ENCODE peak calls at places on chromosomes 13 and 19, in five cellular contexts. D is H1, L is HepG2, R is NT2/D1, B is GM12878. C is an unnamed sample.

GRCh38 chr13:51619614-51620013 is 35.4 kb downstream of the WDFY2 start:
- DNase-seq in D (no peak), L (no peak), R (no peak), B (no peak), C (no peak)

GRCh38 chr13:30881931-30882899 is 23.9 kb upstream of the MEDAG start:
- DNase-seq in D (no peak), L (no peak), R (no peak), B (no peak), C (no peak)

GRCh38 chr19:18762125-18763023 is 28.7 kb downstream of the COMP start:
- DNase-seq in D (no peak), L (peak), R (no peak), B (no peak), C (no peak)

GRCh38 chr13:26541678-26542553 is 15.6 kb upstream of the WASF3 start:
- DNase-seq in D (no peak), L (no peak), R (no peak), B (no peak), C (no peak)

GRCh38 chr19:53977991-53978731 is 13.3 kb upstream of the CACNG6 start:
- DNase-seq in D (peak), L (no peak), R (peak), B (no peak), C (peak)

GRCh38 chr13:90414691-90415596 is 932.5 kb upstream of the MIR17HG start:
- DNase-seq in D (no peak), L (no peak), R (no peak), B (no peak), C (peak)

GRCh38 chr19:31974941-31975340 is 370.5 kb upstream of the ZNF507 start:
- DNase-seq in D (no peak), L (no peak), R (no peak), B (no peak), C (no peak)

GRCh38 chr13:21243045-21243842 is 66.8 kb downstream of the MRPL57 start:
- DNase-seq in D (no peak), L (no peak), R (no peak), B (no peak), C (no peak)

GRCh38 chr13:109868583-109869311 is 82.4 kb upstream of the IRS2 start:
- DNase-seq in D (no peak), L (no peak), R (no peak), B (no peak), C (no peak)

GRCh38 chr13:24459234-24459633 is 53.3 kb downstream of the PARP4 start:
- DNase-seq in D (no peak), L (no peak), R (no peak), B (peak), C (no peak)

GRCh38 chr13:80116107-80116506 is 224.8 kb downstream of the SPRY2 start:
- DNase-seq in D (no peak), L (no peak), R (no peak), B (no peak), C (no peak)

GRCh38 chr19:40716031-40716654 is 543 bp downstream of the COQ8B start:
- DNase-seq in D (no peak), L (no peak), R (no peak), B (peak), C (no peak)

GRCh38 chr19:3145909-3146676 is 10.3 kb downstream of the GNA15 start:
- DNase-seq in D (no peak), L (no peak), R (no peak), B (no peak), C (no peak)

GRCh38 chr19:3149089-3149488 is 13.3 kb downstream of the GNA15 start:
- DNase-seq in D (no peak), L (no peak), R (no peak), B (no peak), C (no peak)

GRCh38 chr19:3149526-3150505 is 14.0 kb downstream of the GNA15 start:
- DNase-seq in D (no peak), L (no peak), R (no peak), B (no peak), C (no peak)

GRCh38 chr19:3148503-3148902 is 12.7 kb downstream of the GNA15 start:
- DNase-seq in D (no peak), L (no peak), R (no peak), B (no peak), C (no peak)

DNA sequence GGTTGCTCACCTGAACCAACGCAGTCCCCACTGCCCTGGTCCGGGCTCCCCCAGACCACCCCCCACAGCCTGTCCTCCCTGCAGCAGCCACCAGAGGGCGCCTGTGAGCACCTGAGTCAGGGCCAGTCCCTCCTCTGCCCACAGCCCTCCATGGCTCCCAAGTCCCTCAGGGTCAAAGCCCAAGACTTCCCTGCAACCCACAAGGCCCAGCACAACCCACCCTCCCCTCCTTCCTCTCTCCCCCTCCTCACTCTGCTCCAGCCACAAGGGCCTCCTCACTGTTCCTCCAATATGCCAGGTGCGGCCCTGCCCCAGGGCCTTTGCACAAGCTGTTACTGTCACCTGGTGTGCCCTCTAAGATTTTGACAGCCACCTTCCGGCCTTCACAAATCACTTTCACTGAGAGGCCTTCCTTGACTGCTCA is 10.9 kb downstream of the GNA15 start:
- DNase-seq in D (no peak), L (peak), R (peak), B (no peak), C (peak)
- TF ChIP-seq SUZ12 in D (no peak), L (no peak), R (no peak), B (no peak), C (no peak)

GRCh38 chr13:94660695-94661324 is 51.5 kb downstream of the SOX21 start:
- DNase-seq in D (no peak), L (no peak), R (no peak), B (no peak), C (no peak)
- TF ChIP-seq SUZ12 in D (no peak), L (no peak), R (no peak), B (no peak), C (no peak)

DNA sequence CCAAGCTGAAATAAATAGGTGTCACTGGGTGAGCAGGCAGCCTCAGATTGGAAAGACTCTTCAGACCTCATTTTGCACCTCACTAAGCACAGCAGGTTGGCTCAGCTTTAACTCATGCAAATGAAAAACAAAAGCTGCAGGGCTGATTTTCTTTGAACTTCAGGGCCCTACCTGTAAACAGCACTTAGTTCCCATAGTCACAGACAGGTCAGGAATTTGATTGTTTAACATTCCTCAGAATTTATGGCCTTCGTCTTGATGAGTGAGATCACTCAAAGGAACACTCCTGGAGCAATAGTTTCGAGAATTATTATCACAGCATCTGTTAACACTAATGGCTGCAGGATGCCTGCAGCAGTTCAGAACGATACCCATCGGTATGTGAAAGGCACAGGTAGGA is 718.5 kb downstream of the EFNB2 start:
- DNase-seq in D (peak), L (no peak), R (peak), B (no peak), C (no peak)
- TF ChIP-seq SUZ12 in D (no peak), L (no peak), R (no peak), B (no peak), C (no peak)

GRCh38 chr19:46898731-46899130 is 37.9 kb downstream of the ARHGAP35 start:
- DNase-seq in D (no peak), L (no peak), R (no peak), B (no peak), C (no peak)
- TF ChIP-seq SUZ12 in D (no peak), L (no peak), R (no peak), B (no peak), C (no peak)

GRCh38 chr13:81596224-81596753 is 1255.4 kb upstream of the SPRY2 start:
- DNase-seq in D (no peak), L (no peak), R (no peak), B (no peak), C (no peak)
- TF ChIP-seq SUZ12 in D (no peak), L (no peak), R (no peak), B (no peak), C (no peak)

C was measured in HEK293T.